ENCODE peak calls at places on chromosomes 3 and 15, in eight cellular contexts. One of them, this sample, is unnamed.

GRCh38 chr15:32730677-32731654 is 13.2 kb downstream of the GREM1 start:
- DNase-seq in stomach: peak
- DNase-seq in activated CD8-positive, alpha-beta memory T cell treated with anti-CD3 and anti-CD28 coated beads, Interleukin-2, amount 10 ng/mL, durations not matched to agents 7 days and 5 days: no peak
- DNase-seq in sciatic nerve: peak
- DNase-seq in nephron progenitor cell: peak
- DNase-seq in HT1080: no peak
- DNase-seq in fibroblast of the conjunctiva: peak
- DNase-seq in brain microvascular endothelial cell: no peak
- DNase-seq in this sample: no peak

GRCh38 chr3:110900583-110900982 is 171.0 kb upstream of the NECTIN3 start:
- DNase-seq in HT1080: no peak
- DNase-seq in activated CD8-positive, alpha-beta memory T cell treated with anti-CD3 and anti-CD28 coated beads, Interleukin-2, amount 10 ng/mL, durations not matched to agents 7 days and 5 days: no peak
- DNase-seq in nephron progenitor cell: no peak
- DNase-seq in brain microvascular endothelial cell: no peak
- DNase-seq in fibroblast of the conjunctiva: no peak
- DNase-seq in stomach: no peak
- DNase-seq in sciatic nerve: no peak
- DNase-seq in this sample: no peak

GRCh38 chr15:45126535-45127158 is 3.0 kb downstream of the DUOXA1 start:
- DNase-seq in nephron progenitor cell: no peak
- DNase-seq in activated CD8-positive, alpha-beta memory T cell treated with anti-CD3 and anti-CD28 coated beads, Interleukin-2, amount 10 ng/mL, durations not matched to agents 7 days and 5 days: no peak
- DNase-seq in stomach: peak
- DNase-seq in fibroblast of the conjunctiva: no peak
- DNase-seq in sciatic nerve: no peak
- DNase-seq in HT1080: peak
- DNase-seq in brain microvascular endothelial cell: peak
- DNase-seq in this sample: no peak

GRCh38 chr3:177427540-177427939 is 230.3 kb upstream of the TBL1XR1 start:
- DNase-seq in brain microvascular endothelial cell: peak
- DNase-seq in fibroblast of the conjunctiva: no peak
- DNase-seq in stomach: no peak
- DNase-seq in sciatic nerve: no peak
- DNase-seq in HT1080: peak
- DNase-seq in nephron progenitor cell: no peak
- DNase-seq in activated CD8-positive, alpha-beta memory T cell treated with anti-CD3 and anti-CD28 coated beads, Interleukin-2, amount 10 ng/mL, durations not matched to agents 7 days and 5 days: peak
- DNase-seq in this sample: no peak

GRCh38 chr15:79091204-79091867 is 756 bp upstream of the RASGRF1 start:
- DNase-seq in brain microvascular endothelial cell: no peak
- DNase-seq in HT1080: no peak
- DNase-seq in sciatic nerve: no peak
- DNase-seq in stomach: no peak
- DNase-seq in nephron progenitor cell: peak
- DNase-seq in fibroblast of the conjunctiva: no peak
- DNase-seq in activated CD8-positive, alpha-beta memory T cell treated with anti-CD3 and anti-CD28 coated beads, Interleukin-2, amount 10 ng/mL, durations not matched to agents 7 days and 5 days: no peak
- DNase-seq in this sample: peak

GRCh38 chr3:191141728-191142127 is 57.3 kb upstream of the OSTN start:
- DNase-seq in HT1080: peak
- DNase-seq in stomach: no peak
- DNase-seq in fibroblast of the conjunctiva: peak
- DNase-seq in brain microvascular endothelial cell: peak
- DNase-seq in nephron progenitor cell: no peak
- DNase-seq in activated CD8-positive, alpha-beta memory T cell treated with anti-CD3 and anti-CD28 coated beads, Interleukin-2, amount 10 ng/mL, durations not matched to agents 7 days and 5 days: no peak
- DNase-seq in sciatic nerve: no peak
- DNase-seq in this sample: no peak

GRCh38 chr15:52348056-52348745 is 52.6 kb upstream of the MYO5C start:
- DNase-seq in sciatic nerve: no peak
- DNase-seq in activated CD8-positive, alpha-beta memory T cell treated with anti-CD3 and anti-CD28 coated beads, Interleukin-2, amount 10 ng/mL, durations not matched to agents 7 days and 5 days: no peak
- DNase-seq in stomach: no peak
- DNase-seq in HT1080: no peak
- DNase-seq in brain microvascular endothelial cell: peak
- DNase-seq in nephron progenitor cell: no peak
- DNase-seq in fibroblast of the conjunctiva: no peak
- DNase-seq in this sample: no peak

GRCh38 chr3:111668912-111669488 is 73.9 kb upstream of the ZBED2 start:
- DNase-seq in HT1080: peak
- DNase-seq in sciatic nerve: no peak
- DNase-seq in activated CD8-positive, alpha-beta memory T cell treated with anti-CD3 and anti-CD28 coated beads, Interleukin-2, amount 10 ng/mL, durations not matched to agents 7 days and 5 days: no peak
- DNase-seq in fibroblast of the conjunctiva: peak
- DNase-seq in nephron progenitor cell: peak
- DNase-seq in stomach: no peak
- DNase-seq in brain microvascular endothelial cell: no peak
- DNase-seq in this sample: no peak

GRCh38 chr15:66706225-66706732 is 4.2 kb downstream of the SMAD6 start:
- DNase-seq in activated CD8-positive, alpha-beta memory T cell treated with anti-CD3 and anti-CD28 coated beads, Interleukin-2, amount 10 ng/mL, durations not matched to agents 7 days and 5 days: no peak
- DNase-seq in stomach: peak
- DNase-seq in brain microvascular endothelial cell: no peak
- DNase-seq in sciatic nerve: peak
- DNase-seq in HT1080: no peak
- DNase-seq in nephron progenitor cell: peak
- DNase-seq in fibroblast of the conjunctiva: no peak
- DNase-seq in this sample: peak

GRCh38 chr3:72012376-72012775 is 227.4 kb upstream of the PROK2 start:
- DNase-seq in nephron progenitor cell: no peak
- DNase-seq in stomach: no peak
- DNase-seq in activated CD8-positive, alpha-beta memory T cell treated with anti-CD3 and anti-CD28 coated beads, Interleukin-2, amount 10 ng/mL, durations not matched to agents 7 days and 5 days: no peak
- DNase-seq in HT1080: no peak
- DNase-seq in brain microvascular endothelial cell: no peak
- DNase-seq in fibroblast of the conjunctiva: no peak
- DNase-seq in sciatic nerve: no peak
- DNase-seq in this sample: no peak

GRCh38 chr3:187130346-187131066 is 8.8 kb downstream of the RPL39L start:
- DNase-seq in fibroblast of the conjunctiva: peak
- DNase-seq in sciatic nerve: no peak
- DNase-seq in HT1080: peak
- DNase-seq in stomach: no peak
- DNase-seq in nephron progenitor cell: no peak
- DNase-seq in activated CD8-positive, alpha-beta memory T cell treated with anti-CD3 and anti-CD28 coated beads, Interleukin-2, amount 10 ng/mL, durations not matched to agents 7 days and 5 days: peak
- DNase-seq in brain microvascular endothelial cell: peak
- DNase-seq in this sample: no peak

GRCh38 chr3:126508539-126508938 is 9.0 kb downstream of the UROC1 start:
- DNase-seq in brain microvascular endothelial cell: no peak
- DNase-seq in sciatic nerve: no peak
- DNase-seq in HT1080: peak
- DNase-seq in nephron progenitor cell: no peak
- DNase-seq in activated CD8-positive, alpha-beta memory T cell treated with anti-CD3 and anti-CD28 coated beads, Interleukin-2, amount 10 ng/mL, durations not matched to agents 7 days and 5 days: no peak
- DNase-seq in fibroblast of the conjunctiva: no peak
- DNase-seq in stomach: no peak
- DNase-seq in this sample: no peak

GRCh38 chr15:89822030-89822429 is 7.4 kb upstream of the ANPEP start:
- DNase-seq in stomach: no peak
- DNase-seq in fibroblast of the conjunctiva: no peak
- DNase-seq in activated CD8-positive, alpha-beta memory T cell treated with anti-CD3 and anti-CD28 coated beads, Interleukin-2, amount 10 ng/mL, durations not matched to agents 7 days and 5 days: no peak
- DNase-seq in brain microvascular endothelial cell: no peak
- DNase-seq in nephron progenitor cell: no peak
- DNase-seq in sciatic nerve: no peak
- DNase-seq in HT1080: no peak
- DNase-seq in this sample: no peak

GRCh38 chr3:42387802-42388651 is 22.4 kb downstream of the LYZL4 start:
- DNase-seq in nephron progenitor cell: no peak
- DNase-seq in brain microvascular endothelial cell: peak
- DNase-seq in activated CD8-positive, alpha-beta memory T cell treated with anti-CD3 and anti-CD28 coated beads, Interleukin-2, amount 10 ng/mL, durations not matched to agents 7 days and 5 days: peak
- DNase-seq in stomach: no peak
- DNase-seq in HT1080: peak
- DNase-seq in fibroblast of the conjunctiva: no peak
- DNase-seq in sciatic nerve: no peak
- DNase-seq in this sample: peak

GRCh38 chr3:162776137-162776536 is 1279.5 kb downstream of the OTOL1 start:
- DNase-seq in nephron progenitor cell: no peak
- DNase-seq in brain microvascular endothelial cell: no peak
- DNase-seq in fibroblast of the conjunctiva: no peak
- DNase-seq in sciatic nerve: no peak
- DNase-seq in activated CD8-positive, alpha-beta memory T cell treated with anti-CD3 and anti-CD28 coated beads, Interleukin-2, amount 10 ng/mL, durations not matched to agents 7 days and 5 days: no peak
- DNase-seq in HT1080: no peak
- DNase-seq in stomach: no peak
- DNase-seq in this sample: no peak

GRCh38 chr3:127431066-127431465 is 143.2 kb upstream of the PRR20G start:
- DNase-seq in brain microvascular endothelial cell: no peak
- DNase-seq in HT1080: no peak
- DNase-seq in stomach: no peak
- DNase-seq in activated CD8-positive, alpha-beta memory T cell treated with anti-CD3 and anti-CD28 coated beads, Interleukin-2, amount 10 ng/mL, durations not matched to agents 7 days and 5 days: peak
- DNase-seq in sciatic nerve: no peak
- DNase-seq in fibroblast of the conjunctiva: no peak
- DNase-seq in nephron progenitor cell: no peak
- DNase-seq in this sample: no peak

GRCh38 chr3:191068946-191069813 is 129.9 kb upstream of the OSTN start:
- DNase-seq in sciatic nerve: no peak
- DNase-seq in fibroblast of the conjunctiva: no peak
- DNase-seq in brain microvascular endothelial cell: no peak
- DNase-seq in stomach: no peak
- DNase-seq in activated CD8-positive, alpha-beta memory T cell treated with anti-CD3 and anti-CD28 coated beads, Interleukin-2, amount 10 ng/mL, durations not matched to agents 7 days and 5 days: no peak
- DNase-seq in nephron progenitor cell: no peak
- DNase-seq in HT1080: no peak
- DNase-seq in this sample: no peak

GRCh38 chr3:168974628-168975403 is 688.7 kb downstream of the MECOM start:
- DNase-seq in HT1080: no peak
- DNase-seq in activated CD8-positive, alpha-beta memory T cell treated with anti-CD3 and anti-CD28 coated beads, Interleukin-2, amount 10 ng/mL, durations not matched to agents 7 days and 5 days: no peak
- DNase-seq in fibroblast of the conjunctiva: no peak
- DNase-seq in nephron progenitor cell: no peak
- DNase-seq in sciatic nerve: no peak
- DNase-seq in brain microvascular endothelial cell: no peak
- DNase-seq in stomach: no peak
- DNase-seq in this sample: no peak

GRCh38 chr3:46995901-46996562 is 16.6 kb downstream of the NBEAL2 start:
- DNase-seq in fibroblast of the conjunctiva: no peak
- DNase-seq in sciatic nerve: no peak
- DNase-seq in brain microvascular endothelial cell: no peak
- DNase-seq in nephron progenitor cell: no peak
- DNase-seq in stomach: no peak
- DNase-seq in activated CD8-positive, alpha-beta memory T cell treated with anti-CD3 and anti-CD28 coated beads, Interleukin-2, amount 10 ng/mL, durations not matched to agents 7 days and 5 days: no peak
- DNase-seq in HT1080: no peak
- DNase-seq in this sample: no peak

GRCh38 chr3:16399473-16399872 is 114.0 kb downstream of the RFTN1 start:
- DNase-seq in HT1080: peak
- DNase-seq in brain microvascular endothelial cell: peak
- DNase-seq in stomach: no peak
- DNase-seq in sciatic nerve: no peak
- DNase-seq in fibroblast of the conjunctiva: peak
- DNase-seq in nephron progenitor cell: peak
- DNase-seq in activated CD8-positive, alpha-beta memory T cell treated with anti-CD3 and anti-CD28 coated beads, Interleukin-2, amount 10 ng/mL, durations not matched to agents 7 days and 5 days: no peak
- DNase-seq in this sample: no peak

GRCh38 chr3:151203053-151203420 is at the start of gene GPR171:
- DNase-seq in activated CD8-positive, alpha-beta memory T cell treated with anti-CD3 and anti-CD28 coated beads, Interleukin-2, amount 10 ng/mL, durations not matched to agents 7 days and 5 days: peak
- DNase-seq in fibroblast of the conjunctiva: no peak
- DNase-seq in stomach: no peak
- DNase-seq in brain microvascular endothelial cell: no peak
- DNase-seq in sciatic nerve: no peak
- DNase-seq in HT1080: no peak
- DNase-seq in nephron progenitor cell: no peak
- DNase-seq in this sample: no peak